ENCODE peak calls at places on chromosomes 7 and 10, in ten cellular contexts. One of them, this sample, is unnamed.

GRCh38 chr7:2719007-2719406 is 31.0 kb downstream of the AMZ1 start:
- DNase-seq in PC-3: peak
- DNase-seq in cardiac muscle cell: no peak
- DNase-seq in T follicular helper cell: peak
- DNase-seq in HTR-8/SVneo: peak
- DNase-seq in SHP77 treated with DMSO at 0.1 percent for 48 hours: peak
- DNase-seq in Ammon's horn: no peak
- DNase-seq in Peyer's patch: no peak
- DNase-seq in mucosa of descending colon: no peak
- DNase-seq in left colon: no peak
- DNase-seq in this sample: no peak

GRCh38 chr7:16914771-16915170 is 33.0 kb upstream of the AGR3 start:
- DNase-seq in PC-3: peak
- DNase-seq in cardiac muscle cell: no peak
- DNase-seq in T follicular helper cell: no peak
- DNase-seq in HTR-8/SVneo: no peak
- DNase-seq in SHP77 treated with DMSO at 0.1 percent for 48 hours: no peak
- DNase-seq in Ammon's horn: no peak
- DNase-seq in Peyer's patch: no peak
- DNase-seq in mucosa of descending colon: no peak
- DNase-seq in left colon: no peak
- DNase-seq in this sample: no peak

GRCh38 chr7:96388620-96389383 is 66.9 kb upstream of the SLC25A13 start:
- DNase-seq in PC-3: peak
- DNase-seq in cardiac muscle cell: peak
- DNase-seq in T follicular helper cell: no peak
- DNase-seq in HTR-8/SVneo: no peak
- DNase-seq in SHP77 treated with DMSO at 0.1 percent for 48 hours: no peak
- DNase-seq in Ammon's horn: no peak
- DNase-seq in Peyer's patch: no peak
- DNase-seq in mucosa of descending colon: no peak
- DNase-seq in left colon: no peak
- DNase-seq in this sample: no peak

GRCh38 chr10:116990276-116990800 is 14.6 kb downstream of the SHTN1 start:
- DNase-seq in PC-3: no peak
- DNase-seq in cardiac muscle cell: no peak
- DNase-seq in T follicular helper cell: no peak
- DNase-seq in HTR-8/SVneo: no peak
- DNase-seq in SHP77 treated with DMSO at 0.1 percent for 48 hours: no peak
- DNase-seq in Ammon's horn: no peak
- DNase-seq in Peyer's patch: no peak
- DNase-seq in mucosa of descending colon: no peak
- DNase-seq in left colon: no peak
- DNase-seq in this sample: no peak

GRCh38 chr7:151575471-151575870 is 55.8 kb upstream of the RHEB start:
- DNase-seq in PC-3: no peak
- DNase-seq in cardiac muscle cell: no peak
- DNase-seq in T follicular helper cell: no peak
- DNase-seq in HTR-8/SVneo: no peak
- DNase-seq in SHP77 treated with DMSO at 0.1 percent for 48 hours: no peak
- DNase-seq in Ammon's horn: no peak
- DNase-seq in Peyer's patch: no peak
- DNase-seq in mucosa of descending colon: no peak
- DNase-seq in left colon: no peak
- DNase-seq in this sample: no peak

GRCh38 chr7:36155811-36156361 is 2.8 kb downstream of the EEPD1 start:
- DNase-seq in PC-3: peak
- DNase-seq in cardiac muscle cell: no peak
- DNase-seq in T follicular helper cell: no peak
- DNase-seq in HTR-8/SVneo: no peak
- DNase-seq in SHP77 treated with DMSO at 0.1 percent for 48 hours: no peak
- DNase-seq in Ammon's horn: peak
- DNase-seq in Peyer's patch: no peak
- DNase-seq in mucosa of descending colon: no peak
- DNase-seq in left colon: peak
- DNase-seq in this sample: peak

GRCh38 chr7:130853503-130854279 is 119.7 kb upstream of the KLF14 start:
- DNase-seq in PC-3: peak
- DNase-seq in cardiac muscle cell: no peak
- DNase-seq in T follicular helper cell: no peak
- DNase-seq in HTR-8/SVneo: peak
- DNase-seq in SHP77 treated with DMSO at 0.1 percent for 48 hours: no peak
- DNase-seq in Ammon's horn: no peak
- DNase-seq in Peyer's patch: no peak
- DNase-seq in mucosa of descending colon: no peak
- DNase-seq in left colon: no peak
- DNase-seq in this sample: no peak

GRCh38 chr10:48469516-48470020 is 135.3 kb downstream of the ARHGAP22 start:
- DNase-seq in PC-3: no peak
- DNase-seq in cardiac muscle cell: no peak
- DNase-seq in T follicular helper cell: no peak
- DNase-seq in HTR-8/SVneo: no peak
- DNase-seq in SHP77 treated with DMSO at 0.1 percent for 48 hours: no peak
- DNase-seq in Ammon's horn: no peak
- DNase-seq in Peyer's patch: peak
- DNase-seq in mucosa of descending colon: no peak
- DNase-seq in left colon: no peak
- DNase-seq in this sample: no peak

GRCh38 chr10:118569241-118569881 is 26.1 kb downstream of the PRLHR start:
- DNase-seq in PC-3: no peak
- DNase-seq in cardiac muscle cell: peak
- DNase-seq in T follicular helper cell: no peak
- DNase-seq in HTR-8/SVneo: no peak
- DNase-seq in SHP77 treated with DMSO at 0.1 percent for 48 hours: no peak
- DNase-seq in Ammon's horn: no peak
- DNase-seq in Peyer's patch: no peak
- DNase-seq in mucosa of descending colon: no peak
- DNase-seq in left colon: no peak
- DNase-seq in this sample: no peak

GRCh38 chr10:34504534-34504933 is 310.6 kb downstream of the PARD3 start:
- DNase-seq in PC-3: peak
- DNase-seq in cardiac muscle cell: peak
- DNase-seq in T follicular helper cell: no peak
- DNase-seq in HTR-8/SVneo: peak
- DNase-seq in SHP77 treated with DMSO at 0.1 percent for 48 hours: no peak
- DNase-seq in Ammon's horn: no peak
- DNase-seq in Peyer's patch: no peak
- DNase-seq in mucosa of descending colon: no peak
- DNase-seq in left colon: no peak
- DNase-seq in this sample: no peak

GRCh38 chr10:114821293-114821914 is at the start of gene FHIP2A:
- DNase-seq in PC-3: peak
- DNase-seq in cardiac muscle cell: peak
- DNase-seq in T follicular helper cell: peak
- DNase-seq in HTR-8/SVneo: peak
- DNase-seq in SHP77 treated with DMSO at 0.1 percent for 48 hours: peak
- DNase-seq in Ammon's horn: peak
- DNase-seq in Peyer's patch: peak
- DNase-seq in mucosa of descending colon: peak
- DNase-seq in left colon: peak
- DNase-seq in this sample: peak

GRCh38 chr7:37440738-37441404 is 7.8 kb downstream of the ELMO1 start:
- DNase-seq in PC-3: no peak
- DNase-seq in cardiac muscle cell: no peak
- DNase-seq in T follicular helper cell: peak
- DNase-seq in HTR-8/SVneo: no peak
- DNase-seq in SHP77 treated with DMSO at 0.1 percent for 48 hours: no peak
- DNase-seq in Ammon's horn: no peak
- DNase-seq in Peyer's patch: no peak
- DNase-seq in mucosa of descending colon: no peak
- DNase-seq in left colon: no peak
- DNase-seq in this sample: no peak

GRCh38 chr10:55203319-55203718 is 402.3 kb upstream of the PCDH15 start:
- DNase-seq in PC-3: peak
- DNase-seq in cardiac muscle cell: no peak
- DNase-seq in T follicular helper cell: no peak
- DNase-seq in HTR-8/SVneo: no peak
- DNase-seq in SHP77 treated with DMSO at 0.1 percent for 48 hours: no peak
- DNase-seq in Ammon's horn: no peak
- DNase-seq in Peyer's patch: no peak
- DNase-seq in mucosa of descending colon: no peak
- DNase-seq in left colon: no peak
- DNase-seq in this sample: no peak

GRCh38 chr7:75967055-75967454 is 27.3 kb downstream of the TMEM120A start:
- DNase-seq in PC-3: no peak
- DNase-seq in cardiac muscle cell: no peak
- DNase-seq in T follicular helper cell: no peak
- DNase-seq in HTR-8/SVneo: no peak
- DNase-seq in SHP77 treated with DMSO at 0.1 percent for 48 hours: no peak
- DNase-seq in Ammon's horn: no peak
- DNase-seq in Peyer's patch: no peak
- DNase-seq in mucosa of descending colon: no peak
- DNase-seq in left colon: no peak
- DNase-seq in this sample: no peak

GRCh38 chr7:154871483-154871882 is 131.4 kb downstream of the PAXIP1 start:
- DNase-seq in PC-3: no peak
- DNase-seq in cardiac muscle cell: no peak
- DNase-seq in T follicular helper cell: no peak
- DNase-seq in HTR-8/SVneo: no peak
- DNase-seq in SHP77 treated with DMSO at 0.1 percent for 48 hours: no peak
- DNase-seq in Ammon's horn: peak
- DNase-seq in Peyer's patch: peak
- DNase-seq in mucosa of descending colon: no peak
- DNase-seq in left colon: no peak
- DNase-seq in this sample: no peak

GRCh38 chr7:130352335-130353074 is 7.9 kb downstream of the CPA5 start:
- DNase-seq in PC-3: peak
- DNase-seq in cardiac muscle cell: peak
- DNase-seq in T follicular helper cell: no peak
- DNase-seq in HTR-8/SVneo: no peak
- DNase-seq in SHP77 treated with DMSO at 0.1 percent for 48 hours: no peak
- DNase-seq in Ammon's horn: peak
- DNase-seq in Peyer's patch: no peak
- DNase-seq in mucosa of descending colon: no peak
- DNase-seq in left colon: no peak
- DNase-seq in this sample: no peak

GRCh38 chr7:97018126-97018601 is 6.5 kb downstream of the DLX5 start:
- DNase-seq in PC-3: no peak
- DNase-seq in cardiac muscle cell: no peak
- DNase-seq in T follicular helper cell: no peak
- DNase-seq in HTR-8/SVneo: no peak
- DNase-seq in SHP77 treated with DMSO at 0.1 percent for 48 hours: no peak
- DNase-seq in Ammon's horn: no peak
- DNase-seq in Peyer's patch: no peak
- DNase-seq in mucosa of descending colon: no peak
- DNase-seq in left colon: no peak
- DNase-seq in this sample: no peak

GRCh38 chr10:133326745-133327650 is 9.7 kb downstream of the CALY start:
- DNase-seq in PC-3: peak
- DNase-seq in cardiac muscle cell: no peak
- DNase-seq in T follicular helper cell: no peak
- DNase-seq in HTR-8/SVneo: no peak
- DNase-seq in SHP77 treated with DMSO at 0.1 percent for 48 hours: peak
- DNase-seq in Ammon's horn: no peak
- DNase-seq in Peyer's patch: no peak
- DNase-seq in mucosa of descending colon: no peak
- DNase-seq in left colon: no peak
- DNase-seq in this sample: no peak

GRCh38 chr7:29146082-29146706 is at the start of gene CPVL:
- DNase-seq in PC-3: peak
- DNase-seq in cardiac muscle cell: no peak
- DNase-seq in T follicular helper cell: no peak
- DNase-seq in HTR-8/SVneo: peak
- DNase-seq in SHP77 treated with DMSO at 0.1 percent for 48 hours: peak
- DNase-seq in Ammon's horn: peak
- DNase-seq in Peyer's patch: peak
- DNase-seq in mucosa of descending colon: peak
- DNase-seq in left colon: peak
- DNase-seq in this sample: no peak

GRCh38 chr10:101001225-101002035 is 1.8 kb downstream of the LZTS2 start:
- DNase-seq in PC-3: peak
- DNase-seq in cardiac muscle cell: peak
- DNase-seq in T follicular helper cell: no peak
- DNase-seq in HTR-8/SVneo: no peak
- DNase-seq in SHP77 treated with DMSO at 0.1 percent for 48 hours: no peak
- DNase-seq in Ammon's horn: peak
- DNase-seq in Peyer's patch: peak
- DNase-seq in mucosa of descending colon: peak
- DNase-seq in left colon: peak
- DNase-seq in this sample: peak

GRCh38 chr10:71719464-71720303 is at the start of gene C10orf105:
- DNase-seq in PC-3: no peak
- DNase-seq in cardiac muscle cell: no peak
- DNase-seq in T follicular helper cell: no peak
- DNase-seq in HTR-8/SVneo: no peak
- DNase-seq in SHP77 treated with DMSO at 0.1 percent for 48 hours: no peak
- DNase-seq in Ammon's horn: peak
- DNase-seq in Peyer's patch: no peak
- DNase-seq in mucosa of descending colon: no peak
- DNase-seq in left colon: no peak
- DNase-seq in this sample: peak

GRCh38 chr7:55250313-55250712 is 114.8 kb upstream of the LANCL2 start:
- DNase-seq in PC-3: peak
- DNase-seq in cardiac muscle cell: peak
- DNase-seq in T follicular helper cell: no peak
- DNase-seq in HTR-8/SVneo: peak
- DNase-seq in SHP77 treated with DMSO at 0.1 percent for 48 hours: peak
- DNase-seq in Ammon's horn: no peak
- DNase-seq in Peyer's patch: peak
- DNase-seq in mucosa of descending colon: no peak
- DNase-seq in left colon: no peak
- DNase-seq in this sample: no peak

GRCh38 chr10:52347327-52347667 is 33.2 kb downstream of the DKK1 start:
- DNase-seq in PC-3: no peak
- DNase-seq in cardiac muscle cell: no peak
- DNase-seq in T follicular helper cell: no peak
- DNase-seq in HTR-8/SVneo: no peak
- DNase-seq in SHP77 treated with DMSO at 0.1 percent for 48 hours: no peak
- DNase-seq in Ammon's horn: no peak
- DNase-seq in Peyer's patch: no peak
- DNase-seq in mucosa of descending colon: no peak
- DNase-seq in left colon: no peak
- DNase-seq in this sample: no peak

GRCh38 chr7:127976056-127976455 is 55.2 kb downstream of the LRRC4 start:
- DNase-seq in PC-3: no peak
- DNase-seq in cardiac muscle cell: peak
- DNase-seq in T follicular helper cell: no peak
- DNase-seq in HTR-8/SVneo: no peak
- DNase-seq in SHP77 treated with DMSO at 0.1 percent for 48 hours: no peak
- DNase-seq in Ammon's horn: no peak
- DNase-seq in Peyer's patch: peak
- DNase-seq in mucosa of descending colon: no peak
- DNase-seq in left colon: peak
- DNase-seq in this sample: no peak

GRCh38 chr10:102644066-102644645 is at the start of gene TRIM8:
- DNase-seq in PC-3: peak
- DNase-seq in cardiac muscle cell: peak
- DNase-seq in T follicular helper cell: no peak
- DNase-seq in HTR-8/SVneo: no peak
- DNase-seq in SHP77 treated with DMSO at 0.1 percent for 48 hours: no peak
- DNase-seq in Ammon's horn: peak
- DNase-seq in Peyer's patch: peak
- DNase-seq in mucosa of descending colon: peak
- DNase-seq in left colon: peak
- DNase-seq in this sample: no peak

GRCh38 chr10:119176166-119176565 is 2.4 kb downstream of the PRDX3 start:
- DNase-seq in PC-3: no peak
- DNase-seq in cardiac muscle cell: peak
- DNase-seq in T follicular helper cell: no peak
- DNase-seq in HTR-8/SVneo: no peak
- DNase-seq in SHP77 treated with DMSO at 0.1 percent for 48 hours: no peak
- DNase-seq in Ammon's horn: no peak
- DNase-seq in Peyer's patch: no peak
- DNase-seq in mucosa of descending colon: no peak
- DNase-seq in left colon: no peak
- DNase-seq in this sample: no peak

GRCh38 chr7:30846378-30846777 is 65.3 kb upstream of the AQP1 start:
- DNase-seq in PC-3: peak
- DNase-seq in cardiac muscle cell: no peak
- DNase-seq in T follicular helper cell: no peak
- DNase-seq in HTR-8/SVneo: no peak
- DNase-seq in SHP77 treated with DMSO at 0.1 percent for 48 hours: no peak
- DNase-seq in Ammon's horn: no peak
- DNase-seq in Peyer's patch: peak
- DNase-seq in mucosa of descending colon: peak
- DNase-seq in left colon: peak
- DNase-seq in this sample: no peak

GRCh38 chr10:111455776-111456426 is 379.1 kb downstream of the ADRA2A start:
- DNase-seq in PC-3: no peak
- DNase-seq in cardiac muscle cell: no peak
- DNase-seq in T follicular helper cell: no peak
- DNase-seq in HTR-8/SVneo: no peak
- DNase-seq in SHP77 treated with DMSO at 0.1 percent for 48 hours: no peak
- DNase-seq in Ammon's horn: peak
- DNase-seq in Peyer's patch: no peak
- DNase-seq in mucosa of descending colon: no peak
- DNase-seq in left colon: no peak
- DNase-seq in this sample: no peak